ENCODE peak calls at places on chromosomes 4 and X, in six cellular contexts. One of them, this sample, is unnamed.

GRCh38 chr4:125365731-125366130 is 51.0 kb downstream of the FAT4 start:
- DNase-seq in pancreas: no peak
- DNase-seq in occipital lobe: no peak
- DNase-seq in foreskin fibroblast: no peak
- DNase-seq in activated naive CD4-positive, alpha-beta T cell treated with anti-CD3 and anti-CD28 coated beads, Interleukin-2, amount 50 U/mL, for 16 hours: no peak
- DNase-seq in DMS153: no peak
- DNase-seq in this sample: no peak

GRCh38 chr4:180949825-180950224 is 1293.4 kb upstream of the TENM3 start:
- DNase-seq in pancreas: no peak
- DNase-seq in occipital lobe: no peak
- DNase-seq in foreskin fibroblast: no peak
- DNase-seq in activated naive CD4-positive, alpha-beta T cell treated with anti-CD3 and anti-CD28 coated beads, Interleukin-2, amount 50 U/mL, for 16 hours: no peak
- DNase-seq in DMS153: no peak
- DNase-seq in this sample: no peak

GRCh38 chrX:54891573-54891972 is 29.1 kb upstream of the TRO start:
- DNase-seq in pancreas: no peak
- DNase-seq in occipital lobe: no peak
- DNase-seq in foreskin fibroblast: peak
- DNase-seq in activated naive CD4-positive, alpha-beta T cell treated with anti-CD3 and anti-CD28 coated beads, Interleukin-2, amount 50 U/mL, for 16 hours: peak
- DNase-seq in DMS153: peak
- DNase-seq in this sample: peak

GRCh38 chr4:5785806-5786680 is 75.0 kb downstream of the EVC start:
- DNase-seq in pancreas: no peak
- DNase-seq in occipital lobe: no peak
- DNase-seq in foreskin fibroblast: peak
- DNase-seq in activated naive CD4-positive, alpha-beta T cell treated with anti-CD3 and anti-CD28 coated beads, Interleukin-2, amount 50 U/mL, for 16 hours: no peak
- DNase-seq in DMS153: no peak
- DNase-seq in this sample: no peak

GRCh38 chr4:1299301-1299860 is 9.7 kb downstream of the MAEA start:
- DNase-seq in pancreas: no peak
- DNase-seq in occipital lobe: no peak
- DNase-seq in foreskin fibroblast: no peak
- DNase-seq in activated naive CD4-positive, alpha-beta T cell treated with anti-CD3 and anti-CD28 coated beads, Interleukin-2, amount 50 U/mL, for 16 hours: no peak
- DNase-seq in DMS153: no peak
- DNase-seq in this sample: no peak

GRCh38 chrX:130170752-130171445 is 863 bp upstream of the RAB33A start:
- DNase-seq in pancreas: no peak
- DNase-seq in occipital lobe: peak
- DNase-seq in foreskin fibroblast: peak
- DNase-seq in activated naive CD4-positive, alpha-beta T cell treated with anti-CD3 and anti-CD28 coated beads, Interleukin-2, amount 50 U/mL, for 16 hours: peak
- DNase-seq in DMS153: peak
- DNase-seq in this sample: no peak

GRCh38 chr4:173448103-173448502 is 49.2 kb upstream of the SCRG1 start:
- DNase-seq in pancreas: no peak
- DNase-seq in occipital lobe: peak
- DNase-seq in foreskin fibroblast: peak
- DNase-seq in activated naive CD4-positive, alpha-beta T cell treated with anti-CD3 and anti-CD28 coated beads, Interleukin-2, amount 50 U/mL, for 16 hours: no peak
- DNase-seq in DMS153: peak
- DNase-seq in this sample: no peak

GRCh38 chr4:169765845-169766244 is 8.1 kb upstream of the HPF1 start:
- DNase-seq in pancreas: no peak
- DNase-seq in occipital lobe: no peak
- DNase-seq in foreskin fibroblast: peak
- DNase-seq in activated naive CD4-positive, alpha-beta T cell treated with anti-CD3 and anti-CD28 coated beads, Interleukin-2, amount 50 U/mL, for 16 hours: no peak
- DNase-seq in DMS153: no peak
- DNase-seq in this sample: no peak

GRCh38 chr4:53780736-53781400 is 189.6 kb upstream of the LNX1 start:
- DNase-seq in pancreas: no peak
- DNase-seq in occipital lobe: no peak
- DNase-seq in foreskin fibroblast: peak
- DNase-seq in activated naive CD4-positive, alpha-beta T cell treated with anti-CD3 and anti-CD28 coated beads, Interleukin-2, amount 50 U/mL, for 16 hours: no peak
- DNase-seq in DMS153: no peak
- DNase-seq in this sample: no peak

This sample was measured in gastrocnemius medialis.